ENCODE peak calls at places on chromosomes 4 and X, in nine cellular contexts. One of them, this sample, is unnamed.
A peak's percentile ranks its signal among the peaks of the same experiment; 100 is the strongest.

GRCh38 chr4:158090323-158090722 is 82.5 kb downstream of the GASK1B start:
- DNase-seq in ovary: peak; percentile 62
- DNase-seq in CD8-positive, alpha-beta T cell: no peak
- DNase-seq in GM12878: no peak
- DNase-seq in astrocyte: peak; percentile 30
- DNase-seq in adrenal gland: no peak
- DNase-seq in dorsolateral prefrontal cortex: no peak
- DNase-seq in tibial artery: no peak
- DNase-seq in astrocyte of the spinal cord: peak; percentile 34
- DNase-seq in this sample: no peak

GRCh38 chrX:122512561-122513072 is 671.5 kb upstream of the GRIA3 start:
- DNase-seq in ovary: no peak
- DNase-seq in CD8-positive, alpha-beta T cell: no peak
- DNase-seq in GM12878: no peak
- DNase-seq in astrocyte: peak; percentile 45
- DNase-seq in adrenal gland: no peak
- DNase-seq in dorsolateral prefrontal cortex: no peak
- DNase-seq in tibial artery: no peak
- DNase-seq in astrocyte of the spinal cord: no peak
- DNase-seq in this sample: no peak

GRCh38 chrX:144637731-144638130 is 609.6 kb upstream of the SPANXN1 start:
- DNase-seq in ovary: no peak
- DNase-seq in CD8-positive, alpha-beta T cell: no peak
- DNase-seq in GM12878: no peak
- DNase-seq in astrocyte: no peak
- DNase-seq in adrenal gland: no peak
- DNase-seq in dorsolateral prefrontal cortex: no peak
- DNase-seq in tibial artery: no peak
- DNase-seq in astrocyte of the spinal cord: peak; percentile 72
- DNase-seq in this sample: no peak

GRCh38 chrX:65635824-65636223 is 31.6 kb upstream of the MSN start:
- DNase-seq in ovary: no peak
- DNase-seq in CD8-positive, alpha-beta T cell: no peak
- DNase-seq in GM12878: no peak
- DNase-seq in astrocyte: no peak
- DNase-seq in adrenal gland: no peak
- DNase-seq in dorsolateral prefrontal cortex: no peak
- DNase-seq in tibial artery: no peak
- DNase-seq in astrocyte of the spinal cord: no peak
- DNase-seq in this sample: no peak

GRCh38 chr4:116638592-116638991 is 446.8 kb downstream of the TRAM1L1 start:
- DNase-seq in ovary: no peak
- DNase-seq in CD8-positive, alpha-beta T cell: no peak
- DNase-seq in GM12878: no peak
- DNase-seq in astrocyte: no peak
- DNase-seq in adrenal gland: no peak
- DNase-seq in dorsolateral prefrontal cortex: no peak
- DNase-seq in tibial artery: no peak
- DNase-seq in astrocyte of the spinal cord: no peak
- DNase-seq in this sample: no peak

GRCh38 chr4:142416711-142417275 is 429.3 kb downstream of the INPP4B start:
- DNase-seq in ovary: no peak
- DNase-seq in CD8-positive, alpha-beta T cell: no peak
- DNase-seq in GM12878: no peak
- DNase-seq in astrocyte: peak; percentile 71
- DNase-seq in adrenal gland: no peak
- DNase-seq in dorsolateral prefrontal cortex: no peak
- DNase-seq in tibial artery: no peak
- DNase-seq in astrocyte of the spinal cord: no peak
- DNase-seq in this sample: no peak

GRCh38 chr4:148515248-148515647 is 73.0 kb upstream of the NR3C2 start:
- DNase-seq in ovary: no peak
- DNase-seq in CD8-positive, alpha-beta T cell: no peak
- DNase-seq in GM12878: no peak
- DNase-seq in astrocyte: peak; percentile 45
- DNase-seq in adrenal gland: no peak
- DNase-seq in dorsolateral prefrontal cortex: no peak
- DNase-seq in tibial artery: no peak
- DNase-seq in astrocyte of the spinal cord: peak; percentile 72
- DNase-seq in this sample: no peak

GRCh38 chr4:77595361-77595973 is 10.2 kb upstream of the CXCL13 start:
- DNase-seq in ovary: no peak
- DNase-seq in CD8-positive, alpha-beta T cell: no peak
- DNase-seq in GM12878: no peak
- DNase-seq in astrocyte: no peak
- DNase-seq in adrenal gland: no peak
- DNase-seq in dorsolateral prefrontal cortex: no peak
- DNase-seq in tibial artery: no peak
- DNase-seq in astrocyte of the spinal cord: no peak
- DNase-seq in this sample: no peak

GRCh38 chr4:158371158-158371557 is 150.5 kb upstream of the RXFP1 start:
- DNase-seq in ovary: no peak
- DNase-seq in CD8-positive, alpha-beta T cell: no peak
- DNase-seq in GM12878: no peak
- DNase-seq in astrocyte: peak; percentile 49
- DNase-seq in adrenal gland: no peak
- DNase-seq in dorsolateral prefrontal cortex: no peak
- DNase-seq in tibial artery: no peak
- DNase-seq in astrocyte of the spinal cord: peak; percentile 54
- DNase-seq in this sample: no peak

GRCh38 chr4:113825272-113825671 is 63.7 kb upstream of the CAMK2D start:
- DNase-seq in ovary: no peak
- DNase-seq in CD8-positive, alpha-beta T cell: peak; percentile 30
- DNase-seq in GM12878: peak; percentile 95
- DNase-seq in astrocyte: peak; percentile 6
- DNase-seq in adrenal gland: no peak
- DNase-seq in dorsolateral prefrontal cortex: no peak
- DNase-seq in tibial artery: no peak
- DNase-seq in astrocyte of the spinal cord: no peak
- DNase-seq in this sample: no peak

GRCh38 chr4:8838911-8839431 is 32.7 kb downstream of the HMX1 start:
- DNase-seq in ovary: peak; percentile 16
- DNase-seq in CD8-positive, alpha-beta T cell: no peak
- DNase-seq in GM12878: no peak
- DNase-seq in astrocyte: no peak
- DNase-seq in adrenal gland: no peak
- DNase-seq in dorsolateral prefrontal cortex: peak; percentile 18
- DNase-seq in tibial artery: peak; percentile 13
- DNase-seq in astrocyte of the spinal cord: no peak
- DNase-seq in this sample: no peak

GRCh38 chr4:15649914-15650545 is 5.1 kb downstream of the FBXL5 start:
- DNase-seq in ovary: no peak
- DNase-seq in CD8-positive, alpha-beta T cell: peak; percentile 72
- DNase-seq in GM12878: peak; percentile 45
- DNase-seq in astrocyte: peak; percentile 30
- DNase-seq in adrenal gland: peak; percentile 67
- DNase-seq in dorsolateral prefrontal cortex: no peak
- DNase-seq in tibial artery: peak; percentile 43
- DNase-seq in astrocyte of the spinal cord: peak; percentile 39
- DNase-seq in this sample: peak; percentile 19

GRCh38 chr4:143320113-143320512 is 16.6 kb upstream of the GAB1 start:
- DNase-seq in ovary: no peak
- DNase-seq in CD8-positive, alpha-beta T cell: no peak
- DNase-seq in GM12878: no peak
- DNase-seq in astrocyte: no peak
- DNase-seq in adrenal gland: no peak
- DNase-seq in dorsolateral prefrontal cortex: no peak
- DNase-seq in tibial artery: no peak
- DNase-seq in astrocyte of the spinal cord: no peak
- DNase-seq in this sample: no peak

GRCh38 chrX:132954323-132954722 is 4.1 kb downstream of the HS6ST2 start:
- DNase-seq in ovary: no peak
- DNase-seq in CD8-positive, alpha-beta T cell: no peak
- DNase-seq in GM12878: no peak
- DNase-seq in astrocyte: no peak
- DNase-seq in adrenal gland: no peak
- DNase-seq in dorsolateral prefrontal cortex: no peak
- DNase-seq in tibial artery: no peak
- DNase-seq in astrocyte of the spinal cord: no peak
- DNase-seq in this sample: no peak

GRCh38 chrX:49172280-49172780 is 632 bp downstream of the PLP2 start:
- DNase-seq in ovary: peak; percentile 78
- DNase-seq in CD8-positive, alpha-beta T cell: peak; percentile 67
- DNase-seq in GM12878: no peak
- DNase-seq in astrocyte: peak; percentile 10
- DNase-seq in adrenal gland: peak; percentile 83
- DNase-seq in dorsolateral prefrontal cortex: no peak
- DNase-seq in tibial artery: peak; percentile 77
- DNase-seq in astrocyte of the spinal cord: peak; percentile 39
- DNase-seq in this sample: no peak

GRCh38 chrX:119880552-119881437 is 9.2 kb downstream of the NDUFA1 start:
- DNase-seq in ovary: no peak
- DNase-seq in CD8-positive, alpha-beta T cell: peak; percentile 39
- DNase-seq in GM12878: peak; percentile 35
- DNase-seq in astrocyte: peak; percentile 29
- DNase-seq in adrenal gland: peak; percentile 28
- DNase-seq in dorsolateral prefrontal cortex: no peak
- DNase-seq in tibial artery: no peak
- DNase-seq in astrocyte of the spinal cord: peak; percentile 51
- DNase-seq in this sample: peak; percentile 18

GRCh38 chr4:36042122-36042970 is 202.0 kb downstream of the ARAP2 start:
- DNase-seq in ovary: no peak
- DNase-seq in CD8-positive, alpha-beta T cell: no peak
- DNase-seq in GM12878: no peak
- DNase-seq in astrocyte: no peak
- DNase-seq in adrenal gland: no peak
- DNase-seq in dorsolateral prefrontal cortex: no peak
- DNase-seq in tibial artery: no peak
- DNase-seq in astrocyte of the spinal cord: no peak
- DNase-seq in this sample: no peak

GRCh38 chrX:8288590-8288989 is 117.5 kb upstream of the VCX2 start:
- DNase-seq in ovary: no peak
- DNase-seq in CD8-positive, alpha-beta T cell: no peak
- DNase-seq in GM12878: no peak
- DNase-seq in astrocyte: no peak
- DNase-seq in adrenal gland: no peak
- DNase-seq in dorsolateral prefrontal cortex: no peak
- DNase-seq in tibial artery: no peak
- DNase-seq in astrocyte of the spinal cord: no peak
- DNase-seq in this sample: no peak

GRCh38 chrX:8284131-8284530 is 113.1 kb upstream of the VCX2 start:
- DNase-seq in ovary: no peak
- DNase-seq in CD8-positive, alpha-beta T cell: no peak
- DNase-seq in GM12878: no peak
- DNase-seq in astrocyte: no peak
- DNase-seq in adrenal gland: no peak
- DNase-seq in dorsolateral prefrontal cortex: no peak
- DNase-seq in tibial artery: no peak
- DNase-seq in astrocyte of the spinal cord: no peak
- DNase-seq in this sample: no peak

DNA sequence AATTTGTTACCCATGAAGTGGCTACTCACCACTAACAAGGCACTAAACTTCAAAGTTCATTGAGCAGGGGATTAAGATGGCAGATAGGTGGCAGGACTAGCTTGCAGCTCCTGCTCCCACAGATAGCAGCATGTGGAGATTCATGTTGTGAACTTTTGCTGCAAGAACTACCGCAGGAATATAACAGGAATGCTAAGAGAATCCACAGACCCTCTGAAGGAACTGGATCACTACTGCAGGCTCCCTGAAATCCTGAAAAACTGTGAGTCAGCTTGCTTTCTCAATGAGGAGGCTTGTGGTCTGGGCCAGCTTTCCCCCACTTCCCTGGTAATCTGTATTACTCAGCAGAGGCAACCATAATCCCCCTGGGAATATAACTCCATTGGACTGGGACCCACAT is 118.5 kb upstream of the VCX2 start:
- DNase-seq in ovary: no peak
- DNase-seq in CD8-positive, alpha-beta T cell: no peak
- DNase-seq in GM12878: no peak
- DNase-seq in astrocyte: peak; percentile 35
- DNase-seq in adrenal gland: no peak
- DNase-seq in dorsolateral prefrontal cortex: no peak
- DNase-seq in tibial artery: no peak
- DNase-seq in astrocyte of the spinal cord: no peak
- DNase-seq in this sample: no peak
- TF ChIP-seq CTCF in ovary: no peak
- TF ChIP-seq CTCF in CD8-positive, alpha-beta T cell: no peak
- TF ChIP-seq CTCF in GM12878: no peak
- TF ChIP-seq CTCF in astrocyte: no peak
- TF ChIP-seq CTCF in adrenal gland: no peak
- TF ChIP-seq CTCF in dorsolateral prefrontal cortex: no peak
- TF ChIP-seq CTCF in tibial artery: no peak
- TF ChIP-seq CTCF in astrocyte of the spinal cord: no peak
- TF ChIP-seq CTCF in this sample: no peak

DNA sequence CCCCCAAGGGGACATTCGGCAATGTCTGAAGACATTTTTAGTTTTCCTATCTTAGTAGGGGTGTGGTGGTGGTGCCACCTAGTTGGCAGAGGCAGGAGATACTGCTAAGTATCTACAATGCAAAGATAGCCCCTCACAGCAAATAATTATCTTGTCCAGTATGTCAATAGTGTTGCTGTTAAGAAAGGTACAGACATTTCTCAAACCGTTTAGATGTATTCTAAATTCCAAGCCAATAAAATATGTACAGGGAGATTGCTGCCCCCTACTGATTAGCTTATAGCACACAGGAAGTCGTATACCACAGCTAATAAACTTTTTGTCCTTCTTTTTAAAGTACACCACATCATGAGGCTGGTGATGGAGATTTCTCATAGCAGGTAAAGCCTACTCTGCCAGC is 260.5 kb downstream of the TMA16 start:
- DNase-seq in ovary: no peak
- DNase-seq in CD8-positive, alpha-beta T cell: no peak
- DNase-seq in GM12878: peak; percentile 12
- DNase-seq in astrocyte: peak; percentile 8
- DNase-seq in adrenal gland: no peak
- DNase-seq in dorsolateral prefrontal cortex: no peak
- DNase-seq in tibial artery: no peak
- DNase-seq in astrocyte of the spinal cord: peak; percentile 46
- DNase-seq in this sample: no peak
- TF ChIP-seq CTCF in ovary: no peak
- TF ChIP-seq CTCF in CD8-positive, alpha-beta T cell: no peak
- TF ChIP-seq CTCF in GM12878: peak; percentile 47
- TF ChIP-seq CTCF in astrocyte: peak; percentile 55
- TF ChIP-seq CTCF in adrenal gland: peak; percentile 25
- TF ChIP-seq CTCF in dorsolateral prefrontal cortex: peak; percentile 61
- TF ChIP-seq CTCF in tibial artery: no peak
- TF ChIP-seq CTCF in astrocyte of the spinal cord: peak; percentile 51
- TF ChIP-seq CTCF in this sample: no peak

GRCh38 chr4:173281001-173281400 is 53.2 kb downstream of the HMGB2 start:
- DNase-seq in ovary: no peak
- DNase-seq in CD8-positive, alpha-beta T cell: no peak
- DNase-seq in GM12878: no peak
- DNase-seq in astrocyte: no peak
- DNase-seq in adrenal gland: no peak
- DNase-seq in dorsolateral prefrontal cortex: no peak
- DNase-seq in tibial artery: no peak
- DNase-seq in astrocyte of the spinal cord: no peak
- DNase-seq in this sample: no peak
- TF ChIP-seq CTCF in ovary: no peak
- TF ChIP-seq CTCF in CD8-positive, alpha-beta T cell: no peak
- TF ChIP-seq CTCF in GM12878: peak; percentile 15
- TF ChIP-seq CTCF in astrocyte: no peak
- TF ChIP-seq CTCF in adrenal gland: no peak
- TF ChIP-seq CTCF in dorsolateral prefrontal cortex: no peak
- TF ChIP-seq CTCF in tibial artery: no peak
- TF ChIP-seq CTCF in astrocyte of the spinal cord: no peak
- TF ChIP-seq CTCF in this sample: no peak

DNA sequence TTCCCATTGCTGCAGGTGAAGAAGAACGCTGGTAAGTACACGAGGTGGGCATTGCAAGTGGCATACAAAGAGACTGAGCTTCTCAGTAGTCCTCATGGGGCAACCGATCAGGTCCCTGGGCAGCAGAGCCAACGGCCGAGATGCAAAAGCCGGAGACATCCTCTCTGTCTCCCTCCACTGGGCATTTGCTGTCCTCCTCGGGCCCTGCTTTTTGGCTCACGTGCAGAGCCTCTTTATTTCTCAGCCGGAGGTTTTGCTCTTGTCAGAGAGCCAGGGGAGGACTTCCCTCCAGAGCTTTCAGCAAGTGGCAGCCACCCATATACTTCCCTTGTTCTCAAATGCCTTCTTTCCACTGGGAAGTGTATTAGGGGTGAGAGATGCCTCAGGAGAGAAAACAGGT is 18.0 kb downstream of the STARD8 start:
- DNase-seq in ovary: no peak
- DNase-seq in CD8-positive, alpha-beta T cell: no peak
- DNase-seq in GM12878: no peak
- DNase-seq in astrocyte: no peak
- DNase-seq in adrenal gland: no peak
- DNase-seq in dorsolateral prefrontal cortex: no peak
- DNase-seq in tibial artery: peak; percentile 38
- DNase-seq in astrocyte of the spinal cord: no peak
- DNase-seq in this sample: no peak
- TF ChIP-seq CTCF in ovary: no peak
- TF ChIP-seq CTCF in CD8-positive, alpha-beta T cell: no peak
- TF ChIP-seq CTCF in GM12878: no peak
- TF ChIP-seq CTCF in astrocyte: no peak
- TF ChIP-seq CTCF in adrenal gland: peak; percentile 27
- TF ChIP-seq CTCF in dorsolateral prefrontal cortex: no peak
- TF ChIP-seq CTCF in tibial artery: no peak
- TF ChIP-seq CTCF in astrocyte of the spinal cord: no peak
- TF ChIP-seq CTCF in this sample: no peak

This sample was measured in glutamatergic neuron.